ENCODE peak calls at places on chromosomes 3 and 15, in nine cellular contexts. N, X, U, P, F, G, B, J and H are unnamed samples.

GRCh38 chr3:188041193-188041592 is 112.8 kb upstream of the LPP start:
- ATAC-seq in N (no peak), X (no peak), F (no peak), G (no peak), U (no peak), J (no peak), P (no peak), B (no peak), H (no peak)

GRCh38 chr15:54979949-54980348 is 216.8 kb downstream of the RSL24D1 start:
- ATAC-seq in N (no peak), F (no peak), J (no peak), U (no peak), G (no peak), P (no peak), B (no peak), X (no peak), H (no peak)

GRCh38 chr3:108461641-108462040 is 48.8 kb downstream of the MYH15 start:
- ATAC-seq in G (no peak), B (peak; percentile 29), F (no peak), X (no peak), J (no peak), N (no peak), U (peak; percentile 71), P (no peak), H (no peak)

GRCh38 chr3:148450819-148451218 is 246.9 kb upstream of the AGTR1 start:
- ATAC-seq in X (peak; percentile 22), J (peak; percentile 74), N (no peak), F (no peak), P (no peak), G (no peak), U (no peak), B (no peak), H (no peak)

GRCh38 chr3:150384517-150385212 is 23.4 kb upstream of the TSC22D2 start:
- ATAC-seq in J (no peak), G (no peak), N (peak; percentile 67), P (peak; percentile 100), F (peak; percentile 88), X (no peak), U (peak; percentile 93), B (peak; percentile 51), H (peak; percentile 62)

GRCh38 chr15:60844431-60845174 is 365.7 kb upstream of the ICE2 start:
- ATAC-seq in P (no peak), G (no peak), J (no peak), F (no peak), B (no peak), X (no peak), N (no peak), U (peak; percentile 24), H (no peak)

GRCh38 chr15:99211926-99212325 is 37.5 kb downstream of the TTC23 start:
- ATAC-seq in B (peak; percentile 36), X (peak; percentile 48), J (no peak), U (no peak), G (peak; percentile 86), F (no peak), N (peak; percentile 40), P (no peak), H (peak; percentile 40)

GRCh38 chr3:140521751-140522445 is 156.0 kb upstream of the TRIM42 start:
- ATAC-seq in P (no peak), U (peak; percentile 26), B (no peak), J (no peak), N (no peak), F (no peak), G (no peak), X (no peak), H (no peak)

GRCh38 chr3:36060950-36061349 is 319.4 kb upstream of the STAC start:
- ATAC-seq in N (no peak), F (no peak), U (no peak), X (peak; percentile 58), J (no peak), G (no peak), B (no peak), P (no peak), H (no peak)

GRCh38 chr3:61876797-61877196 is 315.4 kb downstream of the PTPRG start:
- ATAC-seq in F (no peak), N (no peak), X (no peak), J (no peak), P (no peak), G (no peak), B (peak; percentile 69), U (peak; percentile 51), H (peak; percentile 31)

GRCh38 chr15:62749445-62749844 is 293.1 kb upstream of the TPM1 start:
- ATAC-seq in B (peak; percentile 30), F (no peak), N (no peak), U (no peak), P (no peak), X (no peak), G (no peak), J (no peak), H (no peak)

GRCh38 chr15:32683906-32684584 is 33.8 kb upstream of the GREM1 start:
- ATAC-seq in P (no peak), U (peak; percentile 78), J (no peak), B (peak; percentile 65), F (no peak), G (no peak), X (peak; percentile 23), N (peak; percentile 71), H (no peak)

GRCh38 chr15:70268698-70269251 is 171.1 kb upstream of the TLE3 start:
- ATAC-seq in J (no peak), U (no peak), G (no peak), N (no peak), B (no peak), F (no peak), X (no peak), P (no peak), H (no peak)

GRCh38 chr3:170038434-170039110 is 777 bp downstream of the GPR160 start:
- ATAC-seq in J (peak; percentile 18), G (no peak), U (peak; percentile 50), N (no peak), X (peak; percentile 23), P (no peak), F (peak; percentile 39), B (no peak), H (no peak)

GRCh38 chr3:185361920-185362319 is 1.0 kb upstream of the MAP3K13 start:
- ATAC-seq in U (no peak), P (no peak), X (no peak), J (no peak), G (peak; percentile 51), F (peak; percentile 76), B (no peak), N (no peak), H (no peak)

GRCh38 chr3:66490984-66491383 is 9.8 kb downstream of the LRIG1 start:
- ATAC-seq in F (no peak), P (no peak), X (no peak), N (no peak), U (no peak), B (peak; percentile 45), G (no peak), J (no peak), H (no peak)

GRCh38 chr15:59298255-59298856 is 74.3 kb downstream of the MYO1E start:
- ATAC-seq in X (no peak), J (peak; percentile 52), B (no peak), P (no peak), F (no peak), N (no peak), U (no peak), G (no peak), H (no peak)

GRCh38 chr15:59294961-59295741 is 77.5 kb downstream of the MYO1E start:
- ATAC-seq in F (peak; percentile 54), B (peak; percentile 79), N (peak; percentile 64), G (peak; percentile 87), X (peak; percentile 76), J (peak; percentile 66), P (no peak), U (peak; percentile 88), H (peak; percentile 42)

GRCh38 chr15:59294574-59294960 is 78.1 kb downstream of the MYO1E start:
- ATAC-seq in X (peak; percentile 59), U (peak; percentile 3), B (peak; percentile 18), G (no peak), F (no peak), N (no peak), P (no peak), J (peak; percentile 69), H (no peak)

GRCh38 chr15:59296181-59296617 is 76.5 kb downstream of the MYO1E start:
- ATAC-seq in G (peak; percentile 72), P (no peak), F (peak; percentile 4), N (no peak), B (peak; percentile 52), J (no peak), X (peak; percentile 16), U (peak; percentile 22), H (peak; percentile 34)

GRCh38 chr15:59295742-59296090 is 77.0 kb downstream of the MYO1E start:
- ATAC-seq in U (peak; percentile 22), F (no peak), G (peak; percentile 37), X (peak; percentile 39), B (no peak), P (no peak), N (no peak), J (no peak), H (no peak)
- TF ChIP-seq POLR2A in U (no peak), F (no peak), G (no peak), X (no peak), B (no peak), P (no peak), N (no peak), J (no peak), H (no peak)

GRCh38 chr3:177725165-177725564 is 527.9 kb upstream of the TBL1XR1 start:
- ATAC-seq in F (peak; percentile 32), N (no peak), B (no peak), X (no peak), J (no peak), U (peak; percentile 56), P (no peak), G (no peak), H (no peak)
- TF ChIP-seq POLR2A in F (no peak), N (no peak), B (no peak), X (no peak), J (no peak), U (no peak), P (no peak), G (no peak), H (no peak)

GRCh38 chr3:168824107-168824506 is 728.4 kb upstream of the GOLIM4 start:
- ATAC-seq in X (no peak), B (no peak), F (no peak), J (no peak), U (no peak), N (peak; percentile 48), P (no peak), G (no peak), H (no peak)
- TF ChIP-seq POLR2A in X (no peak), B (no peak), F (no peak), J (no peak), U (no peak), N (no peak), P (no peak), G (no peak), H (no peak)

DNA sequence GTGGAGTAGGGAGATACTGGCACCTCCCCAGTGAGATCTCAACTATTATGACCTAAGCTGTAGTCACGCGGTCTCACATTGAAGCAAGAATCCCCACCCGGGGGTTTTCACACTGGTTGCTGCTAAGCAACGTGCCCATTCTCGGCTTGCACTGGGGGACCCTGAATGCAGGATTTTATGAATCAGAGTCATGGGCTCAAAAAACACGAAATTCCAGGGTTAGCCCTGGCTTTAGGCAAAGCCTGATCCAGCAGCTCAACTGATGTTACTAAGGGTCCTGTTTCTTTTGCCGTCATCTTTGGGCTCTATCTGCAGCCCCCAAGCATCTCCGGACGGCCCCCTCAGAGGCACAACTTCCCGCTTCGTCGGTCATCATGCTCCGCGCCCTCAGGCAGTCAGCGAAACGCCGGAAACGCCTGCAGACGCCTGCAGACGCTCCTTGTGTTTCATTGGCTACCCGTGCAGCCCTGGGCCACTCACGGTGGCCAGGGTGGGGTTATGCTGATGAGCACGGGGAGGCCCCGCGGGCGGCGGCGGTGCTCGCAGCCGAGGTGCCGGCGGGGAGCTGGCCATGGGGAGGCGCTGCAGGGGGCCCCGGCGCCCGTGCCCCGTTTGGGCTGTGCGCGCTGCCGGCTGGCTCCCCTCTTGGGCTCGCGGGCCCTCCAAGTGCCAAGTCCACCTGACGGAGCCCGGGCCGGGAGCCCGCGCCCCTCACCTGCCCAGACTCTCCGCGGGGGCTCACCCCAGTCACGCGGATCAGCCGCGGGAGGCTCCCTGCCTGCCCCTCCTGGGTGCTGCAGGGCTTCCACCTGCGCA is 25.8 kb downstream of the EFCC1 start:
- ATAC-seq in F (peak; percentile 96), U (peak; percentile 92), X (peak; percentile 100), N (peak; percentile 87), P (peak; percentile 100), J (peak; percentile 100), B (peak; percentile 89), G (peak; percentile 92), H (peak; percentile 95)
- TF ChIP-seq POLR2A in F (peak; percentile 20), U (peak; percentile 52), X (peak; percentile 31), N (no peak), P (peak; percentile 69), J (peak; percentile 56), B (no peak), G (peak; percentile 17), H (peak; percentile 52)